ENCODE peak calls at places on chromosomes 16 and 17, in ten cellular contexts. S is thyroid gland, R is HCT116, C is transverse colon, J is body of pancreas, E is tibial nerve, W is esophagus squamous epithelium, X is heart left ventricle, T is A549, Z is H1. Q is an unnamed sample.

GRCh38 chr16:79628501-79628975 is 28.0 kb upstream of the MAF start:
- DNase-seq in T (no peak), C (no peak), R (no peak), J (no peak), E (no peak), X (no peak), Z (no peak), W (no peak), S (no peak), Q (no peak)

GRCh38 chr16:31079342-31079944 is 5.2 kb downstream of the ZNF646 start:
- DNase-seq in J (no peak), C (no peak), E (no peak), Z (no peak), R (no peak), X (no peak), S (no peak), W (no peak), T (no peak), Q (no peak)

GRCh38 chr17:231966-232807 is 50.7 kb upstream of the DOC2B start:
- DNase-seq in R (no peak), S (no peak), X (no peak), J (no peak), W (no peak), C (peak), T (no peak), Z (peak), E (no peak), Q (no peak)

GRCh38 chr17:68089881-68090280 is 54.3 kb downstream of the KPNA2 start:
- DNase-seq in W (no peak), Z (no peak), T (peak), S (peak), E (peak), C (peak), J (peak), R (peak), X (peak), Q (peak)

GRCh38 chr16:27950488-27950887 is 113.0 kb downstream of the GSG1L start:
- DNase-seq in W (no peak), S (no peak), T (no peak), J (no peak), R (no peak), E (no peak), X (no peak), C (no peak), Z (no peak), Q (no peak)

GRCh38 chr17:21201302-21201602 is 12.7 kb downstream of the TMEM11 start:
- DNase-seq in Z (no peak), C (no peak), T (no peak), E (no peak), X (no peak), S (no peak), W (no peak), J (no peak), R (no peak), Q (no peak)

GRCh38 chr17:2040942-2041560 is 771 bp upstream of the OVCA2 start:
- DNase-seq in T (no peak), S (no peak), C (no peak), R (no peak), E (no peak), Z (no peak), J (peak), W (no peak), X (no peak), Q (peak)

GRCh38 chr17:82060614-82061013 is 5.0 kb downstream of the DUS1L start:
- DNase-seq in J (no peak), W (no peak), X (no peak), C (no peak), T (no peak), S (no peak), R (no peak), E (no peak), Z (no peak), Q (no peak)

GRCh38 chr17:70102531-70102930 is 27.5 kb downstream of the KCNJ16 start:
- DNase-seq in J (no peak), W (no peak), R (no peak), S (no peak), X (no peak), T (no peak), Z (no peak), E (no peak), C (no peak), Q (no peak)

GRCh38 chr17:35313875-35314409 is 59.5 kb downstream of the SLFN11 start:
- DNase-seq in T (no peak), W (no peak), C (peak), R (no peak), Z (no peak), E (no peak), S (peak), X (peak), J (no peak), Q (peak)

GRCh38 chr17:75078097-75079022 is 9.4 kb upstream of the SLC16A5 start:
- DNase-seq in T (peak), E (no peak), X (no peak), S (no peak), J (peak), W (no peak), C (peak), Z (no peak), R (peak), Q (no peak)

GRCh38 chr17:41052594-41052993 is 2.4 kb downstream of the KRTAP2-2 start:
- DNase-seq in R (no peak), E (no peak), T (no peak), C (no peak), J (no peak), S (no peak), X (no peak), Z (no peak), W (no peak), Q (no peak)

GRCh38 chr16:30771726-30772125 is 9.6 kb downstream of the RNF40 start:
- DNase-seq in E (no peak), C (no peak), S (no peak), T (no peak), J (no peak), R (no peak), W (no peak), X (no peak), Z (no peak), Q (no peak)

GRCh38 chr16:81623365-81624102 is 155.6 kb upstream of the PLCG2 start:
- DNase-seq in C (peak), X (no peak), R (peak), W (no peak), T (peak), Z (no peak), E (peak), S (peak), J (peak), Q (no peak)

GRCh38 chr16:24463196-24463945 is 76.0 kb upstream of the RBBP6 start:
- DNase-seq in Z (no peak), R (no peak), W (no peak), X (no peak), T (no peak), S (no peak), C (no peak), E (no peak), J (no peak), Q (no peak)

GRCh38 chr16:70395345-70395901 is 43.5 kb downstream of the ST3GAL2 start:
- DNase-seq in R (no peak), E (no peak), S (peak), W (no peak), T (peak), C (peak), Z (peak), J (peak), X (peak), Q (no peak)

GRCh38 chr16:50610331-50611262 is 62.4 kb downstream of the NKD1 start:
- DNase-seq in C (no peak), T (no peak), S (no peak), Z (no peak), R (no peak), W (no peak), J (no peak), E (no peak), X (no peak), Q (no peak)

GRCh38 chr17:82629748-82630147 is 18.5 kb downstream of the WDR45B start:
- DNase-seq in R (no peak), S (no peak), Z (no peak), E (no peak), W (no peak), T (no peak), C (no peak), J (no peak), X (no peak), Q (no peak)

GRCh38 chr17:58304735-58305486 is 23.7 kb downstream of the TSPOAP1 start:
- DNase-seq in Z (peak), S (no peak), C (no peak), E (no peak), J (no peak), X (no peak), T (no peak), R (no peak), W (no peak), Q (no peak)
- TF ChIP-seq CTCF in Z (no peak), S (no peak), C (no peak), E (no peak), J (no peak), X (no peak), T (no peak), R (no peak), W (no peak), Q (no peak)

GRCh38 chr16:7422489-7422888 is 89.8 kb downstream of the RBFOX1 start:
- DNase-seq in S (no peak), R (no peak), J (no peak), T (no peak), C (no peak), E (no peak), Z (no peak), W (no peak), X (no peak), Q (no peak)
- TF ChIP-seq POLR2A in S (no peak), R (no peak), J (no peak), T (no peak), C (no peak), E (no peak), Z (no peak), W (no peak), X (no peak), Q (no peak)

DNA sequence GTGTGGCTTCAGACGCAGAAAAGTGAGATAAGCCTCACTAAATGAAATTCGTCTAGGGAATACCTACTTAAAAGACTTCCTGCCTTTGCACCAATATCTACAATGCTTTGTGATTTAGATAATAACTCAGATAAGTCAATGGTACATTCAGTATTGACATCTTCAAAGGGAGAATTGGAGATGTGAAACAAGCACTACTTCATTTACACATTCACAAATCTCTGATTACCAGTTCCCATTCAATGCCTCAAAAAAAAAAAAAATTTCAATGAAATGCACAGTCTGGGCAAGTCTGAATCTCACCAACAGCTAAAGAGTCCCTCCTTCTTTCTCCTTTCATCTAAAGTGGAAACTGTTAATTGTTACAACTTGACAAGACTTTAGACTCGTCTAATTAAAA is 3.7 kb downstream of the PHF12 start:
- DNase-seq in J (no peak), T (no peak), S (no peak), W (no peak), E (no peak), C (no peak), X (no peak), R (no peak), Z (no peak), Q (no peak)
- H3K4me3 ChIP-seq in J (no peak), T (no peak), S (no peak), W (no peak), E (no peak), C (no peak), X (no peak), R (no peak), Z (no peak), Q (no peak)

GRCh38 chr17:50680126-50680525 is 27.6 kb downstream of the ANKRD40 start:
- DNase-seq in R (no peak), E (no peak), X (no peak), J (no peak), S (no peak), W (no peak), T (no peak), C (no peak), Z (no peak), Q (peak)

GRCh38 chr17:50682441-50682840 is 25.3 kb downstream of the ANKRD40 start:
- DNase-seq in C (no peak), J (no peak), W (no peak), E (no peak), R (no peak), S (no peak), X (no peak), T (no peak), Z (no peak), Q (no peak)

GRCh38 chr17:50683434-50684287 is 24.1 kb downstream of the ANKRD40 start:
- DNase-seq in R (no peak), T (no peak), Z (no peak), W (no peak), C (no peak), X (no peak), S (no peak), E (no peak), J (no peak), Q (no peak)

GRCh38 chr17:50682938-50683337 is 24.8 kb downstream of the ANKRD40 start:
- DNase-seq in X (no peak), C (no peak), T (no peak), S (no peak), W (no peak), E (no peak), J (no peak), R (no peak), Z (no peak), Q (no peak)

GRCh38 chr17:50681260-50682200 is 26.2 kb downstream of the ANKRD40 start:
- DNase-seq in X (no peak), T (peak), S (peak), J (peak), W (no peak), R (peak), Z (no peak), E (peak), C (no peak), Q (no peak)
- TF ChIP-seq CTCF in X (peak), T (peak), S (peak), J (peak), W (peak), R (peak), Z (peak), E (peak), C (peak), Q (no peak)

DNA sequence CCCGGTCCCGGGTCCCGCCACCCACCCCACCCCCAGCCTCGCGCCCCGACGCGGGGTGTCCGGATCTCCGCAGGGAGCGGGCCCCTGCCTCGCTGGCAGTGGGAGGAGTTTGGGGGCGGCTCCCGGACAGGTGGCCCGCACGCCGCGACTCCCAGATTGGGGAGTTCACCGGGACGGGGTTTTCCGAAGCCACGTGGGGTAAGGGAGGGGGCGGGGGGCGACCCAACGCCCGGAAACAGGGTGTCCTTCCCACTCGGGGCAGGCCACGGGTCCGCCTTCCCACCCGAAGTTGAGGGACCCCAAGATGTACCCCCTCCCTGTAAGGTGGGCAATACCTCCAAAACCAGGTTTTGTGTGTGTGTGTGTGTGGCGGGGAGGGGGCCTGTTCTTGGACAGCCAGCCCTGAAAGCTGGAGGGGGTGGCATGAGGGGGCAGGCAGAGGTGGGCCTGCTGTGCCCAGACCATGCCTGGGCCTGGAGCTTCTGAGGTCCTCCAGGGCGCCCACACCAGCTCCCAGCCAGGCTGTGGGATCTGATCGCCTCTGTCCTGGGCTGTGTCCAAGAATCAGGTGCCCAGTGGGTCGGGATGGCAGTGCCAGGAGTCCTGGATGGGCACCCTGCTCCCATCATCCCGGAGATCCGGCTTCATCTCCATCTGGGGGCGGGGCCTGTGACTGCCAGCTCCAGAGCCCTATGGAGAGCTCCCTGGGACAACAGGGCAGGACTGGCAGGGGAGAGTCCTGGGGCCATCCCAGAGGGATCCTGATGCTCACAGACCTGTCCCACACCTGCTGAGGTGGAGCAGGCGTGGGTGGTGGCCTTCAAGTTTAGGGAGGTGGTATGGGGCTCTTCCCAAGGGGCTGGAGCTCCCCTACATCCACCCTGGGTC is 769 bp downstream of the SYNGR2 start:
- DNase-seq in Z (peak), R (peak), C (peak), X (peak), T (peak), S (peak), E (peak), J (peak), W (no peak), Q (no peak)
- TF ChIP-seq POLR2A in Z (no peak), R (no peak), C (no peak), X (no peak), T (no peak), S (no peak), E (no peak), J (peak), W (no peak), Q (no peak)

GRCh38 chr16:2841606-2842339 is 11.7 kb downstream of the ZG16B start:
- DNase-seq in C (no peak), S (no peak), E (no peak), Z (no peak), T (no peak), J (no peak), X (no peak), R (no peak), W (no peak), Q (no peak)
- H3K4me3 ChIP-seq in C (no peak), S (no peak), E (no peak), Z (no peak), T (no peak), J (peak), X (peak), R (peak), W (no peak), Q (no peak)

GRCh38 chr17:80605326-80606066 is 60.9 kb downstream of the RPTOR start:
- DNase-seq in J (no peak), Z (no peak), C (no peak), X (no peak), S (no peak), R (no peak), E (no peak), T (peak), W (no peak), Q (peak)
- TF ChIP-seq CTCF in J (no peak), Z (no peak), C (no peak), X (no peak), S (no peak), R (no peak), E (no peak), T (no peak), W (no peak), Q (no peak)

GRCh38 chr17:30238387-30239088 is 3.0 kb upstream of the SLC6A4 start:
- DNase-seq in T (no peak), X (no peak), C (no peak), J (no peak), W (no peak), S (peak), R (no peak), E (no peak), Z (peak), Q (peak)

GRCh38 chr17:30243002-30243401 is 7.5 kb upstream of the SLC6A4 start:
- DNase-seq in T (no peak), W (no peak), E (no peak), R (no peak), C (no peak), J (no peak), X (no peak), S (no peak), Z (peak), Q (peak)

GRCh38 chr17:30239089-30239462 is 3.6 kb upstream of the SLC6A4 start:
- DNase-seq in T (no peak), Z (no peak), W (no peak), X (no peak), S (no peak), J (no peak), C (no peak), E (no peak), R (no peak), Q (no peak)

GRCh38 chr17:30240177-30240576 is 4.7 kb upstream of the SLC6A4 start:
- DNase-seq in S (no peak), Z (no peak), E (no peak), W (no peak), R (no peak), C (no peak), X (no peak), J (no peak), T (no peak), Q (no peak)

GRCh38 chr17:30241051-30241450 is 5.6 kb upstream of the SLC6A4 start:
- DNase-seq in Z (peak), W (no peak), E (no peak), S (no peak), C (no peak), X (no peak), J (no peak), T (no peak), R (no peak), Q (peak)
- TF ChIP-seq POLR2A in Z (no peak), W (no peak), E (no peak), S (no peak), C (no peak), X (no peak), J (no peak), T (no peak), R (no peak), Q (no peak)

DNA sequence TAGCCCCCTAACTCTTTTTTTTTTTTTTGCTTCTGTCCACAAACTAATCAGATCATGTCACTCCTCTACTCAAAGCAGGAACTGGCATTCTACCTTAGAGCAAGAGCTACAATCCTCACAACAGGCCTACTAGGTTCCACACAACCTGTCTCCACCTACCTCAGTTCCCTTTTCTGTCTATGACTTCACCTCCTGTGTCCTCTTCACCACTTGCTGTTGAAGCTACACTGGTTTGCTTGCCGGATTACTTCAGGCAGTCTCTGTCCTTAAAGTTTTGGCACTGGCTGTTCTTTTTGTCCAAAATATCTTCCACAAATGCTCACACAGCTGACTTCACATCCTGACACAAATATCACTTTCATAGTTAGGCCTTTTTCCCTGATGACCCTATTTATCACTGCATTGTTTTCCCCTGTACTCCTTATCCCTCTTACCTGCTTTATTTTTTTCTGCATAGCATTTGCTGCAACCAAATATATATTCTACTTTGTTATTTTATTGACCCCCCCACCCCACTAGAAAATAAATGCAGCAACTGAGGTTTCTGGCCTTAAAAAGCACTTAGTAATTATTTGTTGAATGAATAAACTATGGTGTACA is 72.0 kb downstream of the KANSL1 start:
- DNase-seq in Z (no peak), S (no peak), J (no peak), T (no peak), R (no peak), C (no peak), E (no peak), W (no peak), X (no peak), Q (no peak)
- H3K4me3 ChIP-seq in Z (no peak), S (no peak), J (no peak), T (no peak), R (no peak), C (no peak), E (no peak), W (no peak), X (no peak), Q (no peak)

DNA sequence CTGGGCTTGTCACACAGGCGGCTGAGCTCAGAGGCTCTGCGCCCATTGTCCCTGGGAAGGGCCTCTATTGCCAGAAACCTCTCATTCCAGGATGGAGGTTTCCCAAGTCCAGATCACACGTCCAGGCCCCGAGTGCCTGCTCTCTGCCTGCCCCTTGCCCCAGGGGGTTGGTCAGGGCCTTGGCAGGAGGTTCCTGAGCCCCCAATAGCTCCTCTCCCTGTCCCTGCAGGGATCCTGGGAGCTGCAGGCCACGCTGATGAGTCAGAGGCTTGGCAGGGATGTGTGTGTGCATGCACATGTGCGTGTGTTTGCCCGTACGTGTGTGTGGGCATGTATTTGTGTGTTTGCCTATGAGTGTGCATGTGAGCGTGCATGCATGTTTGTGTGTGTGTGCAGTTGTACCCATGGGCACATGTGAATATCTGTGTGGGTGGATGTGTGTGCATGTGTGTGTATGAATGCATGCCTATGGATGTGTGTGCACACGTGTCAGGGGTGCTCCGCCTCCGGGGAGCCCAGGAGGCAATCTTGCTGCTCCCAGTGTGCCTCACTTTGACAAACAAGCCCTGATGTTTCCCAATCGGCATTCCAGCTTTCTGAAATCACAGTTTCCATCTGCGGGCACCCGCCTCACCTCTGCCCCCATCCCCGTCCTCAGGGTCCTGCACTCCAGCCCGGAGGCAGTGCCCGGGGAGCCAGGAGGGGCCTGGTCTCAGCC is 98.4 kb upstream of the GSE1 start:
- DNase-seq in E (peak), J (peak), S (peak), C (peak), X (peak), T (peak), R (peak), W (no peak), Z (no peak), Q (peak)
- TF ChIP-seq CTCF in E (no peak), J (peak), S (no peak), C (no peak), X (no peak), T (no peak), R (no peak), W (peak), Z (no peak), Q (no peak)